ENCODE peak calls at places on chromosome 22, in nine cellular contexts. O, K, U, Z, R, G, D, Y and H are unnamed samples.

GRCh38 chr22:24289781-24290181 is 19.1 kb downstream of the SPECC1L start:
- DNase-seq in O (no peak), K (no peak), U (no peak), Z (no peak), G (no peak), Y (peak; percentile 47), R (no peak), D (no peak), H (no peak)

GRCh38 chr22:17484608-17485007 is 78.7 kb upstream of the SLC25A18 start:
- DNase-seq in Y (no peak), Z (no peak), D (no peak), R (no peak), G (no peak), K (no peak), U (no peak), O (no peak), H (no peak)

GRCh38 chr22:44244265-44244822 is 63.6 kb downstream of the PARVG start:
- DNase-seq in R (no peak), D (no peak), O (no peak), Z (no peak), K (no peak), U (no peak), Y (no peak), G (no peak), H (peak; percentile 70)

GRCh38 chr22:27150530-27150909 is 493.1 kb downstream of the MIAT start:
- DNase-seq in U (peak; percentile 44), O (no peak), Y (peak; percentile 6), K (no peak), G (no peak), R (peak; percentile 14), Z (no peak), D (no peak), H (no peak)

GRCh38 chr22:41525450-41526225 is 18.6 kb downstream of the POLR3H start:
- DNase-seq in K (no peak), R (no peak), U (no peak), Z (no peak), D (no peak), Y (no peak), O (no peak), G (no peak), H (no peak)

GRCh38 chr22:43867839-43868652 is 5.7 kb upstream of the SULT4A1 start:
- DNase-seq in Y (peak; percentile 76), K (peak; percentile 81), G (no peak), D (no peak), U (peak; percentile 16), R (no peak), O (no peak), Z (no peak), H (no peak)

GRCh38 chr22:45642966-45643365 is 28.7 kb upstream of the ATXN10 start:
- DNase-seq in O (no peak), K (no peak), Z (no peak), G (no peak), Y (peak; percentile 21), D (no peak), R (no peak), U (peak; percentile 50), H (no peak)

GRCh38 chr22:30196141-30196866 is 50.3 kb downstream of the LIF start:
- DNase-seq in K (peak; percentile 23), G (peak; percentile 52), U (no peak), Z (peak; percentile 14), O (peak; percentile 87), R (peak; percentile 100), D (no peak), Y (peak; percentile 100), H (peak; percentile 97)

GRCh38 chr22:28953976-28954880 is 70.9 kb downstream of the ZNRF3 start:
- DNase-seq in U (no peak), Y (no peak), R (no peak), G (no peak), Z (no peak), O (no peak), K (no peak), D (no peak), H (no peak)

GRCh38 chr22:20957118-20957690 is 9.9 kb upstream of the AIFM3 start:
- DNase-seq in D (no peak), O (no peak), Y (no peak), R (no peak), U (no peak), Z (no peak), K (no peak), G (no peak), H (no peak)

GRCh38 chr22:42439821-42440674 is 7.8 kb upstream of the NFAM1 start:
- DNase-seq in O (no peak), Y (peak; percentile 45), U (peak; percentile 28), R (no peak), G (no peak), K (no peak), D (no peak), Z (no peak), H (no peak)

GRCh38 chr22:29726104-29726503 is 6.3 kb downstream of the CABP7 start:
- DNase-seq in U (no peak), R (no peak), Z (no peak), K (no peak), O (no peak), Y (no peak), G (no peak), D (no peak), H (no peak)

GRCh38 chr22:25095869-25096268 is 103.8 kb upstream of the CRYBB3 start:
- DNase-seq in O (no peak), K (no peak), Z (no peak), Y (no peak), G (no peak), U (no peak), R (no peak), D (no peak), H (no peak)

GRCh38 chr22:49019737-49020136 is 807.9 kb downstream of the BRD1 start:
- DNase-seq in O (no peak), G (no peak), Z (no peak), D (no peak), K (no peak), R (no peak), U (no peak), Y (no peak), H (no peak)

GRCh38 chr22:19383292-19383691 is 48.2 kb downstream of the HIRA start:
- DNase-seq in G (no peak), O (no peak), U (no peak), D (no peak), K (no peak), Y (no peak), Z (no peak), R (no peak), H (peak; percentile 46)

GRCh38 chr22:27193215-27193614 is 535.8 kb downstream of the MIAT start:
- DNase-seq in D (no peak), Y (no peak), R (no peak), G (no peak), U (no peak), K (no peak), O (no peak), Z (no peak), H (no peak)

GRCh38 chr22:30858976-30859713 is 109.4 kb downstream of the MORC2 start:
- DNase-seq in D (no peak), K (no peak), Z (no peak), Y (no peak), U (no peak), G (no peak), O (no peak), R (no peak), H (no peak)

GRCh38 chr22:36405671-36406070 is 17.9 kb upstream of the MYH9 start:
- DNase-seq in Y (no peak), K (no peak), R (no peak), Z (peak; percentile 23), U (peak; percentile 96), D (no peak), O (no peak), G (peak; percentile 28), H (no peak)

GRCh38 chr22:44185237-44186120 is 4.8 kb downstream of the PARVG start:
- DNase-seq in Y (no peak), G (no peak), D (no peak), R (no peak), U (no peak), K (no peak), O (no peak), Z (no peak), H (no peak)

GRCh38 chr22:49534386-49534785 is 293.3 kb downstream of the BRD1 start:
- DNase-seq in O (no peak), K (no peak), G (no peak), R (no peak), U (no peak), Z (no peak), Y (no peak), D (no peak), H (no peak)

GRCh38 chr22:40044870-40045834 is 50.4 kb downstream of the FAM83F start:
- DNase-seq in U (peak; percentile 83), Z (peak; percentile 53), K (no peak), O (no peak), D (no peak), R (no peak), Y (peak; percentile 24), G (peak; percentile 44), H (no peak)

GRCh38 chr22:24429411-24430365 is 2.3 kb downstream of the ADORA2A start:
- DNase-seq in R (no peak), O (no peak), U (peak; percentile 81), K (peak; percentile 38), Z (no peak), D (no peak), Y (peak; percentile 39), G (peak; percentile 54), H (no peak)

GRCh38 chr22:35561796-35562526 is 21.3 kb downstream of the RASD2 start:
- DNase-seq in D (no peak), U (no peak), Y (no peak), K (no peak), Z (no peak), O (no peak), R (no peak), G (no peak), H (no peak)

GRCh38 chr22:44578115-44578457 is 80.1 kb upstream of the RTL6 start:
- DNase-seq in D (no peak), K (no peak), O (no peak), U (no peak), R (no peak), Z (no peak), G (no peak), Y (no peak), H (no peak)